ENCODE peak calls at places on chromosomes 13 and 19, in seven cellular contexts. One of them, this sample, is unnamed.

GRCh38 chr13:38334845-38335244 is 14.8 kb upstream of the UFM1 start:
- DNase-seq in GM12865: no peak
- DNase-seq in left ventricle myocardium inferior: no peak
- DNase-seq in astrocyte: no peak
- DNase-seq in fibroblast of pulmonary artery: no peak
- DNase-seq in cardiac fibroblast: no peak
- DNase-seq in fibroblast of villous mesenchyme: no peak
- DNase-seq in this sample: no peak

GRCh38 chr13:99496322-99497142 is 4.7 kb upstream of the TM9SF2 start:
- DNase-seq in left ventricle myocardium inferior: peak
- DNase-seq in cardiac fibroblast: peak
- DNase-seq in GM12865: peak
- DNase-seq in fibroblast of villous mesenchyme: peak
- DNase-seq in astrocyte: peak
- DNase-seq in fibroblast of pulmonary artery: peak
- DNase-seq in this sample: no peak

GRCh38 chr13:47303626-47304025 is 406.8 kb upstream of the HTR2A start:
- DNase-seq in fibroblast of villous mesenchyme: no peak
- DNase-seq in fibroblast of pulmonary artery: no peak
- DNase-seq in astrocyte: no peak
- DNase-seq in left ventricle myocardium inferior: no peak
- DNase-seq in cardiac fibroblast: no peak
- DNase-seq in GM12865: no peak
- DNase-seq in this sample: no peak

GRCh38 chr19:41945135-41945766 is 13.9 kb downstream of the RABAC1 start:
- DNase-seq in fibroblast of villous mesenchyme: no peak
- DNase-seq in left ventricle myocardium inferior: no peak
- DNase-seq in GM12865: peak
- DNase-seq in fibroblast of pulmonary artery: no peak
- DNase-seq in astrocyte: no peak
- DNase-seq in cardiac fibroblast: no peak
- DNase-seq in this sample: no peak

GRCh38 chr19:5166262-5166661 is 174.3 kb downstream of the PTPRS start:
- DNase-seq in cardiac fibroblast: peak
- DNase-seq in astrocyte: peak
- DNase-seq in fibroblast of villous mesenchyme: peak
- DNase-seq in GM12865: no peak
- DNase-seq in left ventricle myocardium inferior: no peak
- DNase-seq in fibroblast of pulmonary artery: peak
- DNase-seq in this sample: peak

GRCh38 chr19:30920238-30920637 is 429.0 kb downstream of the TSHZ3 start:
- DNase-seq in astrocyte: no peak
- DNase-seq in fibroblast of pulmonary artery: no peak
- DNase-seq in left ventricle myocardium inferior: no peak
- DNase-seq in cardiac fibroblast: no peak
- DNase-seq in fibroblast of villous mesenchyme: no peak
- DNase-seq in GM12865: no peak
- DNase-seq in this sample: no peak

GRCh38 chr19:15934332-15935078 is at the start of gene CYP4F11:
- DNase-seq in GM12865: no peak
- DNase-seq in astrocyte: no peak
- DNase-seq in fibroblast of villous mesenchyme: no peak
- DNase-seq in cardiac fibroblast: peak
- DNase-seq in left ventricle myocardium inferior: peak
- DNase-seq in fibroblast of pulmonary artery: no peak
- DNase-seq in this sample: peak

GRCh38 chr19:11479470-11480080 is 1.3 kb downstream of the ELAVL3 start:
- DNase-seq in fibroblast of pulmonary artery: no peak
- DNase-seq in astrocyte: no peak
- DNase-seq in fibroblast of villous mesenchyme: peak
- DNase-seq in GM12865: no peak
- DNase-seq in cardiac fibroblast: peak
- DNase-seq in left ventricle myocardium inferior: peak
- DNase-seq in this sample: peak

GRCh38 chr19:52936958-52937334 is 13.7 kb upstream of the ZNF888 start:
- DNase-seq in left ventricle myocardium inferior: no peak
- DNase-seq in cardiac fibroblast: no peak
- DNase-seq in astrocyte: no peak
- DNase-seq in fibroblast of villous mesenchyme: no peak
- DNase-seq in GM12865: no peak
- DNase-seq in fibroblast of pulmonary artery: no peak
- DNase-seq in this sample: no peak

GRCh38 chr19:57664269-57665127 is 4.2 kb upstream of the ZSCAN4 start:
- DNase-seq in fibroblast of villous mesenchyme: peak
- DNase-seq in GM12865: no peak
- DNase-seq in cardiac fibroblast: peak
- DNase-seq in astrocyte: peak
- DNase-seq in left ventricle myocardium inferior: peak
- DNase-seq in fibroblast of pulmonary artery: peak
- DNase-seq in this sample: peak

GRCh38 chr13:82245860-82246259 is 1636.4 kb downstream of the SLITRK1 start:
- DNase-seq in astrocyte: no peak
- DNase-seq in fibroblast of villous mesenchyme: no peak
- DNase-seq in cardiac fibroblast: no peak
- DNase-seq in left ventricle myocardium inferior: no peak
- DNase-seq in fibroblast of pulmonary artery: no peak
- DNase-seq in GM12865: no peak
- DNase-seq in this sample: no peak

GRCh38 chr13:32031025-32031814 is at the start of gene FRY:
- DNase-seq in fibroblast of pulmonary artery: peak
- DNase-seq in cardiac fibroblast: peak
- DNase-seq in fibroblast of villous mesenchyme: peak
- DNase-seq in astrocyte: peak
- DNase-seq in left ventricle myocardium inferior: peak
- DNase-seq in GM12865: peak
- DNase-seq in this sample: peak

GRCh38 chr19:10566658-10567410 is 1.0 kb upstream of the KRI1 start:
- DNase-seq in GM12865: peak
- DNase-seq in astrocyte: no peak
- DNase-seq in cardiac fibroblast: no peak
- DNase-seq in left ventricle myocardium inferior: no peak
- DNase-seq in fibroblast of pulmonary artery: no peak
- DNase-seq in fibroblast of villous mesenchyme: no peak
- DNase-seq in this sample: no peak

GRCh38 chr13:93714171-93714570 is 487.6 kb downstream of the GPC6 start:
- DNase-seq in astrocyte: peak
- DNase-seq in cardiac fibroblast: no peak
- DNase-seq in fibroblast of villous mesenchyme: no peak
- DNase-seq in GM12865: no peak
- DNase-seq in left ventricle myocardium inferior: no peak
- DNase-seq in fibroblast of pulmonary artery: no peak
- DNase-seq in this sample: no peak

GRCh38 chr19:39949026-39949747 is 14.8 kb upstream of the FCGBP start:
- DNase-seq in GM12865: no peak
- DNase-seq in cardiac fibroblast: no peak
- DNase-seq in fibroblast of pulmonary artery: no peak
- DNase-seq in left ventricle myocardium inferior: no peak
- DNase-seq in fibroblast of villous mesenchyme: no peak
- DNase-seq in astrocyte: no peak
- DNase-seq in this sample: no peak

GRCh38 chr13:110138009-110138699 is 168.8 kb downstream of the COL4A1 start:
- DNase-seq in GM12865: peak
- DNase-seq in astrocyte: peak
- DNase-seq in cardiac fibroblast: peak
- DNase-seq in fibroblast of villous mesenchyme: peak
- DNase-seq in left ventricle myocardium inferior: peak
- DNase-seq in fibroblast of pulmonary artery: peak
- DNase-seq in this sample: peak

GRCh38 chr13:101545521-101545920 is 93.0 kb downstream of the ITGBL1 start:
- DNase-seq in left ventricle myocardium inferior: no peak
- DNase-seq in fibroblast of pulmonary artery: no peak
- DNase-seq in GM12865: no peak
- DNase-seq in astrocyte: no peak
- DNase-seq in fibroblast of villous mesenchyme: peak
- DNase-seq in cardiac fibroblast: no peak
- DNase-seq in this sample: no peak

GRCh38 chr19:5250127-5250659 is 90.4 kb downstream of the PTPRS start:
- DNase-seq in fibroblast of villous mesenchyme: no peak
- DNase-seq in cardiac fibroblast: no peak
- DNase-seq in astrocyte: no peak
- DNase-seq in GM12865: no peak
- DNase-seq in left ventricle myocardium inferior: peak
- DNase-seq in fibroblast of pulmonary artery: no peak
- DNase-seq in this sample: no peak

GRCh38 chr13:36891752-36892151 is 28.3 kb downstream of the SMAD9 start:
- DNase-seq in fibroblast of villous mesenchyme: peak
- DNase-seq in GM12865: no peak
- DNase-seq in cardiac fibroblast: peak
- DNase-seq in fibroblast of pulmonary artery: peak
- DNase-seq in left ventricle myocardium inferior: no peak
- DNase-seq in astrocyte: no peak
- DNase-seq in this sample: no peak

GRCh38 chr19:19539738-19540703 is 2.0 kb downstream of the CILP2 start:
- DNase-seq in fibroblast of pulmonary artery: peak
- DNase-seq in astrocyte: peak
- DNase-seq in fibroblast of villous mesenchyme: peak
- DNase-seq in GM12865: peak
- DNase-seq in left ventricle myocardium inferior: peak
- DNase-seq in cardiac fibroblast: peak
- DNase-seq in this sample: peak

GRCh38 chr19:12092065-12092867 is 27.7 kb downstream of the ZNF844 start:
- DNase-seq in fibroblast of villous mesenchyme: peak
- DNase-seq in astrocyte: peak
- DNase-seq in cardiac fibroblast: peak
- DNase-seq in fibroblast of pulmonary artery: peak
- DNase-seq in GM12865: peak
- DNase-seq in left ventricle myocardium inferior: peak
- DNase-seq in this sample: peak

GRCh38 chr19:22622901-22623840 is 11.0 kb upstream of the ZNF492 start:
- DNase-seq in fibroblast of pulmonary artery: no peak
- DNase-seq in astrocyte: no peak
- DNase-seq in left ventricle myocardium inferior: no peak
- DNase-seq in GM12865: no peak
- DNase-seq in fibroblast of villous mesenchyme: no peak
- DNase-seq in cardiac fibroblast: no peak
- DNase-seq in this sample: no peak

GRCh38 chr19:15702590-15702930 is 25.3 kb upstream of the OR10H2 start:
- DNase-seq in fibroblast of pulmonary artery: peak
- DNase-seq in fibroblast of villous mesenchyme: peak
- DNase-seq in GM12865: peak
- DNase-seq in left ventricle myocardium inferior: peak
- DNase-seq in astrocyte: no peak
- DNase-seq in cardiac fibroblast: peak
- DNase-seq in this sample: peak

GRCh38 chr13:46665630-46666482 is 112.9 kb downstream of the LRCH1 start:
- DNase-seq in left ventricle myocardium inferior: no peak
- DNase-seq in cardiac fibroblast: no peak
- DNase-seq in GM12865: no peak
- DNase-seq in astrocyte: no peak
- DNase-seq in fibroblast of villous mesenchyme: peak
- DNase-seq in fibroblast of pulmonary artery: no peak
- DNase-seq in this sample: peak

GRCh38 chr19:45159971-45160324 is 834 bp downstream of the NKPD1 start:
- DNase-seq in GM12865: no peak
- DNase-seq in left ventricle myocardium inferior: no peak
- DNase-seq in cardiac fibroblast: no peak
- DNase-seq in fibroblast of villous mesenchyme: no peak
- DNase-seq in fibroblast of pulmonary artery: no peak
- DNase-seq in astrocyte: no peak
- DNase-seq in this sample: no peak

GRCh38 chr19:45156231-45156630 is 4.6 kb downstream of the NKPD1 start:
- DNase-seq in fibroblast of pulmonary artery: no peak
- DNase-seq in left ventricle myocardium inferior: no peak
- DNase-seq in astrocyte: no peak
- DNase-seq in fibroblast of villous mesenchyme: no peak
- DNase-seq in GM12865: no peak
- DNase-seq in cardiac fibroblast: no peak
- DNase-seq in this sample: no peak

GRCh38 chr19:45159204-45159970 is 1.4 kb downstream of the NKPD1 start:
- DNase-seq in left ventricle myocardium inferior: no peak
- DNase-seq in astrocyte: no peak
- DNase-seq in GM12865: no peak
- DNase-seq in fibroblast of pulmonary artery: no peak
- DNase-seq in cardiac fibroblast: no peak
- DNase-seq in fibroblast of villous mesenchyme: no peak
- DNase-seq in this sample: no peak

GRCh38 chr19:45156751-45157150 is 4.0 kb downstream of the NKPD1 start:
- DNase-seq in cardiac fibroblast: no peak
- DNase-seq in fibroblast of villous mesenchyme: no peak
- DNase-seq in astrocyte: no peak
- DNase-seq in GM12865: no peak
- DNase-seq in fibroblast of pulmonary artery: no peak
- DNase-seq in left ventricle myocardium inferior: no peak
- DNase-seq in this sample: peak

GRCh38 chr19:45158503-45159026 is 2.2 kb downstream of the NKPD1 start:
- DNase-seq in cardiac fibroblast: no peak
- DNase-seq in astrocyte: no peak
- DNase-seq in left ventricle myocardium inferior: no peak
- DNase-seq in GM12865: no peak
- DNase-seq in fibroblast of pulmonary artery: no peak
- DNase-seq in fibroblast of villous mesenchyme: no peak
- DNase-seq in this sample: no peak
- TF ChIP-seq CTCF in cardiac fibroblast: no peak
- TF ChIP-seq CTCF in astrocyte: no peak
- TF ChIP-seq CTCF in left ventricle myocardium inferior: no peak
- TF ChIP-seq CTCF in GM12865: no peak
- TF ChIP-seq CTCF in fibroblast of pulmonary artery: no peak
- TF ChIP-seq CTCF in fibroblast of villous mesenchyme: no peak
- TF ChIP-seq CTCF in this sample: no peak

GRCh38 chr13:77535448-77535847 is at the start of gene SCEL:
- DNase-seq in fibroblast of pulmonary artery: no peak
- DNase-seq in left ventricle myocardium inferior: no peak
- DNase-seq in GM12865: no peak
- DNase-seq in fibroblast of villous mesenchyme: no peak
- DNase-seq in cardiac fibroblast: no peak
- DNase-seq in astrocyte: no peak
- DNase-seq in this sample: peak
- H3K4me3 ChIP-seq in fibroblast of pulmonary artery: no peak
- H3K4me3 ChIP-seq in left ventricle myocardium inferior: no peak
- H3K4me3 ChIP-seq in GM12865: no peak
- H3K4me3 ChIP-seq in fibroblast of villous mesenchyme: no peak
- H3K4me3 ChIP-seq in cardiac fibroblast: no peak
- H3K4me3 ChIP-seq in astrocyte: no peak
- H3K4me3 ChIP-seq in this sample: peak

GRCh38 chr19:1534972-1535371 is 11.1 kb downstream of the PLK5 start:
- DNase-seq in astrocyte: no peak
- DNase-seq in left ventricle myocardium inferior: no peak
- DNase-seq in fibroblast of pulmonary artery: no peak
- DNase-seq in fibroblast of villous mesenchyme: no peak
- DNase-seq in GM12865: no peak
- DNase-seq in cardiac fibroblast: no peak
- DNase-seq in this sample: no peak

GRCh38 chr19:1538978-1539377 is 15.1 kb downstream of the PLK5 start:
- DNase-seq in astrocyte: no peak
- DNase-seq in fibroblast of pulmonary artery: no peak
- DNase-seq in cardiac fibroblast: peak
- DNase-seq in left ventricle myocardium inferior: no peak
- DNase-seq in GM12865: no peak
- DNase-seq in fibroblast of villous mesenchyme: no peak
- DNase-seq in this sample: no peak

GRCh38 chr19:1540353-1540925 is 16.6 kb downstream of the PLK5 start:
- DNase-seq in left ventricle myocardium inferior: no peak
- DNase-seq in astrocyte: no peak
- DNase-seq in GM12865: no peak
- DNase-seq in fibroblast of villous mesenchyme: no peak
- DNase-seq in fibroblast of pulmonary artery: no peak
- DNase-seq in cardiac fibroblast: no peak
- DNase-seq in this sample: no peak
- TF ChIP-seq CTCF in left ventricle myocardium inferior: no peak
- TF ChIP-seq CTCF in astrocyte: no peak
- TF ChIP-seq CTCF in GM12865: no peak
- TF ChIP-seq CTCF in fibroblast of villous mesenchyme: no peak
- TF ChIP-seq CTCF in fibroblast of pulmonary artery: no peak
- TF ChIP-seq CTCF in cardiac fibroblast: no peak
- TF ChIP-seq CTCF in this sample: no peak

GRCh38 chr13:67061750-67062149 is 168.4 kb downstream of the PCDH9 start:
- DNase-seq in fibroblast of villous mesenchyme: no peak
- DNase-seq in astrocyte: peak
- DNase-seq in cardiac fibroblast: peak
- DNase-seq in left ventricle myocardium inferior: no peak
- DNase-seq in GM12865: no peak
- DNase-seq in fibroblast of pulmonary artery: peak
- DNase-seq in this sample: no peak
- H3K4me3 ChIP-seq in fibroblast of villous mesenchyme: no peak
- H3K4me3 ChIP-seq in astrocyte: no peak
- H3K4me3 ChIP-seq in cardiac fibroblast: no peak
- H3K4me3 ChIP-seq in left ventricle myocardium inferior: peak
- H3K4me3 ChIP-seq in GM12865: no peak
- H3K4me3 ChIP-seq in fibroblast of pulmonary artery: no peak
- H3K4me3 ChIP-seq in this sample: no peak